ENCODE peak calls at places on chromosome 13, in nine cellular contexts. S is uterus; J is CD4-positive, alpha-beta T cell; V is thoracic aorta; Q is cardiac muscle cell; A is left ventricle myocardium inferior; D is body of pancreas; P is endothelial cell of umbilical vein; L is RWPE1. F is an unnamed sample.

GRCh38 chr13:44918323-44919102 is 70.8 kb downstream of the NUFIP1 start:
- DNase-seq in S (peak), J (peak), V (peak), Q (peak), A (peak), D (peak), P (peak), L (peak), F (peak)

GRCh38 chr13:73220966-73221720 is 162.3 kb downstream of the KLF5 start:
- DNase-seq in S (no peak), J (no peak), V (no peak), Q (no peak), A (no peak), D (no peak), P (no peak), L (no peak), F (no peak)

GRCh38 chr13:79516590-79516989 is 35.6 kb downstream of the NDFIP2 start:
- DNase-seq in S (no peak), J (no peak), V (no peak), Q (no peak), A (no peak), D (no peak), P (peak), L (no peak), F (no peak)

GRCh38 chr13:21850013-21851006 is 179.4 kb downstream of the FGF9 start:
- DNase-seq in S (no peak), J (no peak), V (no peak), Q (peak), A (no peak), D (no peak), P (no peak), L (no peak), F (no peak)

GRCh38 chr13:38697628-38698333 is 10.9 kb downstream of the FREM2 start:
- DNase-seq in S (no peak), J (no peak), V (no peak), Q (peak), A (no peak), D (no peak), P (no peak), L (no peak), F (no peak)

GRCh38 chr13:51838235-51838846 is 6.6 kb downstream of the TMEM272 start:
- DNase-seq in S (no peak), J (no peak), V (no peak), Q (peak), A (no peak), D (no peak), P (no peak), L (no peak), F (no peak)

GRCh38 chr13:98368019-98368418 is 190.9 kb upstream of the RNF113B start:
- DNase-seq in S (no peak), J (no peak), V (no peak), Q (peak), A (no peak), D (no peak), P (no peak), L (no peak), F (no peak)

GRCh38 chr13:93686399-93686798 is 459.8 kb downstream of the GPC6 start:
- DNase-seq in S (no peak), J (no peak), V (no peak), Q (no peak), A (no peak), D (no peak), P (no peak), L (no peak), F (no peak)

GRCh38 chr13:101985321-101985720 is 416.5 kb downstream of the FGF14 start:
- DNase-seq in S (no peak), J (no peak), V (no peak), Q (no peak), A (no peak), D (no peak), P (no peak), L (peak), F (no peak)

GRCh38 chr13:46636451-46636850 is 83.5 kb downstream of the LRCH1 start:
- DNase-seq in S (no peak), J (no peak), V (no peak), Q (no peak), A (no peak), D (no peak), P (no peak), L (no peak), F (no peak)

GRCh38 chr13:19845758-19846157 is 17.7 kb downstream of the ZMYM5 start:
- DNase-seq in S (peak), J (no peak), V (peak), Q (peak), A (no peak), D (peak), P (peak), L (peak), F (no peak)

GRCh38 chr13:90197722-90198121 is 1149.8 kb upstream of the MIR17HG start:
- DNase-seq in S (no peak), J (no peak), V (no peak), Q (peak), A (no peak), D (no peak), P (no peak), L (no peak), F (no peak)

GRCh38 chr13:38399540-38399939 is 49.9 kb downstream of the UFM1 start:
- DNase-seq in S (no peak), J (no peak), V (no peak), Q (no peak), A (no peak), D (no peak), P (no peak), L (no peak), F (no peak)

GRCh38 chr13:106899444-106899843 is 331.5 kb upstream of the ARGLU1 start:
- DNase-seq in S (no peak), J (no peak), V (no peak), Q (no peak), A (no peak), D (no peak), P (no peak), L (no peak), F (no peak)

GRCh38 chr13:111262715-111263114 is 57.7 kb upstream of the TEX29 start:
- DNase-seq in S (no peak), J (no peak), V (no peak), Q (no peak), A (no peak), D (no peak), P (no peak), L (no peak), F (no peak)

GRCh38 chr13:112187527-112188297 is 120.8 kb downstream of the SOX1 start:
- DNase-seq in S (no peak), J (no peak), V (no peak), Q (no peak), A (no peak), D (no peak), P (no peak), L (no peak), F (no peak)

GRCh38 chr13:30665638-30666037 is 47.9 kb downstream of the USPL1 start:
- DNase-seq in S (no peak), J (no peak), V (no peak), Q (no peak), A (no peak), D (no peak), P (peak), L (no peak), F (no peak)

GRCh38 chr13:100510208-100510997 is 78.2 kb downstream of the GGACT start:
- DNase-seq in S (no peak), J (no peak), V (no peak), Q (no peak), A (no peak), D (no peak), P (no peak), L (no peak), F (no peak)

GRCh38 chr13:97307882-97308624 is 85.9 kb downstream of the MBNL2 start:
- DNase-seq in S (no peak), J (no peak), V (no peak), Q (peak), A (peak), D (peak), P (peak), L (peak), F (peak)
- H3K27ac ChIP-seq in S (peak), J (no peak), V (no peak), Q (peak), A (peak), D (no peak), P (peak), L (no peak), F (peak)

GRCh38 chr13:40408602-40409001 is 257.8 kb downstream of the FOXO1 start:
- DNase-seq in S (no peak), J (no peak), V (no peak), Q (no peak), A (no peak), D (no peak), P (peak), L (peak), F (no peak)

GRCh38 chr13:40406405-40407138 is 259.9 kb downstream of the FOXO1 start:
- DNase-seq in S (no peak), J (no peak), V (no peak), Q (peak), A (no peak), D (no peak), P (peak), L (peak), F (no peak)

GRCh38 chr13:40409278-40409677 is 257.2 kb downstream of the FOXO1 start:
- DNase-seq in S (no peak), J (no peak), V (no peak), Q (no peak), A (no peak), D (no peak), P (no peak), L (no peak), F (no peak)

GRCh38 chr13:40404967-40405716 is 261.3 kb downstream of the FOXO1 start:
- DNase-seq in S (no peak), J (no peak), V (no peak), Q (no peak), A (no peak), D (no peak), P (no peak), L (no peak), F (no peak)

DNA sequence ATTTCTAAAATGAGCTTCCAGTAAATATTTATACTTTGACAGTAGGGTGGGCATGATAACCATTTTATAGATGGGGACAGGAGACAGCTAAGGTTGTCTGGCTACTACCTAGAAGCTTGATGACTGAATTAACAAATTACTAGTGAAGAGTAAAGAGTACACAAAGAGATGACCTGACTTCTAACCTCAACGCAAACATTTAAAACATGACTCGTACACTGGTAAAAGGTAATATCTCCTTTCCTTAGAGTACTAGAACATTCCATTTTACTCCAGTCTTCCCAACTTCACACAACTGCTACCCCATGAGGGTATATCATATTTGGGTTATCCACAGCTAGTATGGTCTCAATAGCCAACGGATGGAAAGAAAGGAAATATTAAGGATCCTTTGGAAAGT is 258.9 kb downstream of the FOXO1 start:
- DNase-seq in S (no peak), J (no peak), V (no peak), Q (no peak), A (no peak), D (no peak), P (no peak), L (no peak), F (no peak)
- H3K27ac ChIP-seq in S (peak), J (no peak), V (no peak), Q (no peak), A (no peak), D (no peak), P (no peak), L (no peak), F (no peak)

DNA sequence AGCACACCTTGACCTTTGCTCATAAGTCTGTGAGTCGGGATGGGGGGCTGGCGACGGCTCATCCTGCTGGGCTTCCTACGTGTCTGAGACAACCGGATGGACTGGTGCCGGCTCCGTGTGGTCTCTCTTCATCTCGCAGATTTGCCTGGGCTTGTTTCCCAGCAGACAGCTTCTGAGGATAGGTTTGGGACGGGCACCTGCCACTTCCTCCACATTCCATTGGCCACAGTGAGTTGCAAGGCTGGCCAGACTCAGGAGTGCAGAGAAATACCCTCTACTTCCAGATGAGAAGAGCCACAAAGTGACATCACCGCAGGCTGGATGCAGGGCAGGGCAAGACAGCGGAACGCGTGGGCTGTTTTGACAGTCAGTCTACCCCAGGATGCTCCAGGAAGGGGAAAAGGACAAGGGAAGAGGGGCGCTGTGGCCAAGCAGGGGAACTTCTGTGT is 48.1 kb downstream of the IRS2 start:
- DNase-seq in S (no peak), J (no peak), V (no peak), Q (no peak), A (no peak), D (no peak), P (no peak), L (peak), F (no peak)
- H3K27ac ChIP-seq in S (no peak), J (no peak), V (no peak), Q (no peak), A (no peak), D (no peak), P (no peak), L (peak), F (no peak)

GRCh38 chr13:43802511-43802910 is 15.7 kb upstream of the ENOX1 start:
- DNase-seq in S (no peak), J (no peak), V (no peak), Q (no peak), A (no peak), D (no peak), P (no peak), L (peak), F (no peak)
- H3K27ac ChIP-seq in S (no peak), J (no peak), V (no peak), Q (no peak), A (no peak), D (no peak), P (no peak), L (no peak), F (peak)

GRCh38 chr13:33798023-33798422 is 19.9 kb upstream of the RFC3 start:
- DNase-seq in S (no peak), J (no peak), V (no peak), Q (no peak), A (no peak), D (no peak), P (no peak), L (no peak), F (no peak)
- H3K27ac ChIP-seq in S (peak), J (no peak), V (peak), Q (no peak), A (peak), D (peak), P (no peak), L (no peak), F (no peak)

GRCh38 chr13:25190256-25190655 is 18.2 kb upstream of the AMER2 start:
- DNase-seq in S (no peak), J (no peak), V (no peak), Q (no peak), A (no peak), D (no peak), P (no peak), L (no peak), F (no peak)

GRCh38 chr13:25192936-25193335 is 20.8 kb upstream of the AMER2 start:
- DNase-seq in S (no peak), J (no peak), V (no peak), Q (no peak), A (no peak), D (no peak), P (no peak), L (no peak), F (peak)

GRCh38 chr13:25192052-25192451 is 20.0 kb upstream of the AMER2 start:
- DNase-seq in S (no peak), J (no peak), V (no peak), Q (no peak), A (no peak), D (no peak), P (no peak), L (no peak), F (no peak)

GRCh38 chr13:25196971-25197370 is 24.9 kb upstream of the AMER2 start:
- DNase-seq in S (no peak), J (no peak), V (no peak), Q (no peak), A (no peak), D (no peak), P (no peak), L (no peak), F (no peak)

GRCh38 chr13:25192489-25192888 is 20.4 kb upstream of the AMER2 start:
- DNase-seq in S (no peak), J (no peak), V (no peak), Q (no peak), A (no peak), D (no peak), P (no peak), L (no peak), F (no peak)
- H3K27ac ChIP-seq in S (no peak), J (no peak), V (no peak), Q (no peak), A (no peak), D (no peak), P (no peak), L (no peak), F (peak)

DNA sequence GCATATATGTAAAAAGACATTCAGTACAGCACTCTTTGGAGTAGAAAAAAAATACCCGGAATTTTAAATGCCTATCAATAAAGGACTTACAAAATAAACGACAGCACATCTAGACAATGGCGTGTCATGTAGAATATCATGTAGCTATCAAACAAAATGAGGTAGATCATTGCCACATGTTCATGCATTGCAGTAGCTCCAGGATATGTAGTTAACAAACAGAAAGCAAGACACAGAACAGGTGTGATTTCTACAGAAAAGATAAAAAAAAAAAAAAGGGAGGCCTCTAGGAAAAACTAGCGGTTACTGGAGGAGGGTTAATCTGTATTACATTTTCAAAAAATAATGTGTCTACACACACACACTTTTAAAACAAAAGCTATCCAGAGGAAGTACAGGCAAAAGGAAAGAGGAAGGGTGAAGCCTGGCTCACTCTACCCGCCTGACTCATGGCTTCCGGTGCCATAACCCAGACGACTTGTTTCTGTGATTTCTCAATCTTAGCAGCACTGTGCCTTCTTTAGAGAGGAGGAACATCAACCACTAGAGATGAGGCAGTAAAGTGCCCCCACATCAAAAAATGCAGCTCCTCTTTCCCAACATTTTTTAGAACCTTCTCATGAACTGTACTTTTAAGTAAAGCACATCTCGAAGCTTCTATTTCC is 6.9 kb downstream of the KCTD12 start:
- DNase-seq in S (peak), J (peak), V (peak), Q (peak), A (peak), D (peak), P (peak), L (peak), F (no peak)
- H3K27ac ChIP-seq in S (peak), J (no peak), V (peak), Q (peak), A (peak), D (no peak), P (peak), L (no peak), F (no peak)

GRCh38 chr13:114279770-114280169 is 1.6 kb upstream of the UPF3A start:
- DNase-seq in S (no peak), J (no peak), V (no peak), Q (no peak), A (no peak), D (no peak), P (no peak), L (no peak), F (no peak)
- H3K27ac ChIP-seq in S (peak), J (peak), V (peak), Q (peak), A (peak), D (no peak), P (no peak), L (peak), F (no peak)

DNA sequence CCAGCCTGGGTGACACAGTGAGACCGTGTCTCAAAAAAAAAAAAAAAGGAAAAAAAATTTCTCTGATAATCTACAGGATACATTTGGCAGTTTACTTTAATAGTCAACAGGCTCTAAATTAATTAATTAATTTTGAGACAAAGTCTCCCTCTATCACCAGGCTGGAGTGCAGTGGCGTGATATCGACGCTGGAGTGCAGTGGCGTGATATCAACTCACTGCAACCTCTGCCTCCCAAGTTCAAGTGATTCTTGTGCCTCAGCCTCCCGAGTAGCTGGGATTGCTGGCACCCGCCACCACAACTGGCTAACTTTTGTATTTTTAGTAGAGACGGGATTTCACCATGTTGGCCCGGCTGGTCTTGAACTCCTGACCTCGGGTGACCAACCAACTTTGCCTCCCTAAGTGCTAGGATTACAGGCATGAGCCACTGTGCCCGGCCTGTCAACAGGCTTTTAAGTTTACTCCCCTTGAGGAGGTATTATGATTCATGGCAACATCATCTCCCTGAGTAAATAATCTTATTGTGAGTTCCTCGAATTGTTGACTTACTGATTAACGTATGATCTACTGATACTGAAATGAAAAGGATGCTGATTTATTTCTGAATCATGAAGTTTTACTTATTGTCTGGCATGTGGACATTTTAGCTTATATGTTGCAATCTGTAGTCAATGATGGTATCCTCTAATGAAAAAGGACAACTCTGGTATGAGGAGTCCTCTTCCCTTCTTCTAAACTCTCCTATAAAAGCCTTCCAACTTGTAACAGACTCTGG is 21.3 kb upstream of the MTRF1 start:
- DNase-seq in S (no peak), J (no peak), V (no peak), Q (peak), A (no peak), D (no peak), P (peak), L (peak), F (no peak)
- H3K27ac ChIP-seq in S (no peak), J (no peak), V (no peak), Q (no peak), A (no peak), D (no peak), P (peak), L (peak), F (no peak)